ENCODE peak calls at places on chromosomes 13 and 19, in four cellular contexts. S is H1, V is HepG2, Q is GM12878. F is an unnamed sample.

GRCh38 chr13:21297452-21297851 is 121.0 kb downstream of the MRPL57 start:
- DNase-seq in V (no peak), Q (no peak), S (no peak), F (no peak)

GRCh38 chr13:101858869-101859268 is 406.4 kb downstream of the ITGBL1 start:
- DNase-seq in S (no peak), Q (no peak), V (no peak), F (no peak)

GRCh38 chr13:103101902-103102301 is 35.7 kb upstream of the SLC10A2 start:
- DNase-seq in V (no peak), S (no peak), Q (no peak), F (no peak)

GRCh38 chr19:58468216-58468839 is 1.4 kb downstream of the ZNF324 start:
- DNase-seq in S (no peak), V (no peak), Q (no peak), F (no peak)

GRCh38 chr13:78409172-78409571 is 194.2 kb downstream of the POU4F1 start:
- DNase-seq in S (no peak), Q (peak; percentile 24), V (no peak), F (no peak)

GRCh38 chr19:31231181-31231580 is 118.1 kb downstream of the TSHZ3 start:
- DNase-seq in V (no peak), S (no peak), Q (no peak), F (no peak)

GRCh38 chr19:54299126-54299498 is 13.9 kb downstream of the LILRA5 start:
- DNase-seq in V (no peak), S (no peak), Q (no peak), F (no peak)

GRCh38 chr19:52535831-52536800 is 8.6 kb downstream of the ZNF808 start:
- DNase-seq in Q (peak; percentile 67), S (peak; percentile 41), V (no peak), F (peak; percentile 71)

GRCh38 chr19:1503925-1504430 is 8.8 kb downstream of the ADAMTSL5 start:
- DNase-seq in V (no peak), S (no peak), Q (no peak), F (no peak)

GRCh38 chr13:110680852-110681251 is 25.1 kb downstream of the CARS2 start:
- DNase-seq in S (no peak), Q (no peak), V (peak; percentile 41), F (peak; percentile 27)

DNA sequence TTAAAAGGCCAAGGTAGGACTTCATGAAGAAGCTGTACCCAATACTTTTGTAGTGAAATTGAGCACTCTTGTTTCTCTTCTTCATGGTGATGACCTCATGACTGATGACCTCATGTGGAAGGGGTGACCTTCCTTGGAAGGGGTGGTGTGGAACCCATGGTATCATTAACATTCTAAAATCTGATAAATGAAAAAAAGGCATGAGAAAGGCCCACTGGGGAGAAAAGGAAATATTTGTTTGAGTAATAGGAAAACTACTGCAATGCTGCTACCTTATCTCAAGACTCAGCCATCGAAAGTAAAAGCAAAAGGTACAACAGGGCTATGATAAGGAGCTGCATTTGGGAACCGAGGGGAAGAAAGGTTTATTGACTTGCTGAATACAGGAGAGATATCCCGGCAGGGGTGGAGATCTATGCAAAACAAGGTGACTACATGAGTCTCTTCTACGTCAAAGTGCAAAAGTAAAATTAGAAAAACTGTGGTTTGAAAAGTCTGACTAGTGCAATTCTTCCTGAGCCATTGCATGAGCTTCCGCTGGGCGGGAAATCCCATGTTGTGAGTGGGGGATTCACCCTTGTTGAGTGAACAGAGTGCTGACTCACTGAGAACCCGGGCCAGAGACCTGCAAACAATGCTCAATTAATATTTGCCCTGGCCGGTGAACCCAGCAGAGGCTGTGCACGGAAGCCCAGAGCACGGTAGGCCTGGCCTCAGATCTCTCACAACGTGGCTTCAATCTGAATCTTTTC is 138.9 kb upstream of the RFC3 start:
- DNase-seq in Q (peak; percentile 98), S (no peak), V (peak; percentile 97), F (no peak)
- H3K4me3 ChIP-seq in Q (peak overlapping the region; percentile 77), S (no peak overlapping the region), V (peak overlapping the region; percentile 62), F (no peak overlapping the region)

GRCh38 chr19:5492813-5493409 is 37.7 kb downstream of the ZNRF4 start:
- DNase-seq in Q (no peak), S (no peak), V (no peak), F (no peak)

GRCh38 chr19:5489511-5489910 is 34.3 kb downstream of the ZNRF4 start:
- DNase-seq in V (no peak), Q (no peak), S (no peak), F (no peak)

GRCh38 chr19:5491565-5491964 is 36.3 kb downstream of the ZNRF4 start:
- DNase-seq in S (no peak), V (no peak), Q (no peak), F (no peak)

GRCh38 chr19:5494780-5495179 is 39.6 kb downstream of the ZNRF4 start:
- DNase-seq in Q (no peak), S (no peak), V (no peak), F (no peak)

GRCh38 chr19:5492281-5492812 is 37.1 kb downstream of the ZNRF4 start:
- DNase-seq in V (no peak), S (no peak), Q (no peak), F (no peak)
- TF ChIP-seq SUZ12 in V (no peak), S (no peak), Q (no peak), F (no peak)

DNA sequence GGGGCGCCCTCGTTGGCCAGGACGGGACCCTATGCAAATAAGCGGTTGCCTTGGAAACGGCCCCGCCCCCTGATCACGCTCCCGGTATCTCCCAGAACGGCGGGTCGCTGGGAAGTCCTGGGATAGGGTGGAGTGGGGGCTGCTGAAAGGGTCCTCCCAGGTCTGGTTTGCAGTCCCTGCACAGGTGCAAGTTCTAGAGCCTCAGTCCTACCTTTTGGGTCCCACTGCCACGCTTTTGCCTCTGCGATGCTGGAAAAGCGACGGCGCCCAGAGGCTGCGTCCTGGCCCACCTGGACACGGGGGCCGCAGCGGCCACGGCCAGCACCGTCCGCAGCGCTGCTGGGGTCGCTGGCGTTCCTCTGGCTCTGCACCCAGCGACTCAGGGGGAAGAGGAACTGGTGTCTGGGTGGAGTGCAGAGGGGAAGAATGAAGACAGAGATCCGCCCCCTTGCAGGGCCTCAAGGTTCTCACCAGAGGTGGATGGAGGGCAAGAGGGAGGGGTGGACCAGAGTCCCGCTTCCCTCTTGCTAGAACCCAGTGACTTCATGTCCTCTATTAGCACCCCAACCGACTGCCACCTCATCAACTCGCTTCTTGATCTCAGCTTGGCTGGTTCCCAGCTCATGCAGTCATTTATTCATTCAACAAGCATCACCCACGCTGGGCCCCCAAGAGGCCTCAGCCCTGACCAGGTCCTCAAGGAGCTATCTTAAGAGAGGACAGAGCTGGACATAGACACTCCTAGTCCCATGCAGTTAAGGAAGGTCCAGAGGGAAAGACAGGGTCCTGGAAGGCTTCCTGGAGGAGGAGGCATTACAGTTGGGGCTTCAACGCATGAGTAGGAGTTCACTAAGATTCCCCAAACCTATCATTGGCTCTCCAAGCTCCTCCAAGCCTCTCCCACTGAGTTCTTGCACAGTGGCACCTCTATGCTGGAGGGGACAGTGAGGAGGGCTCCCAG is at the start of gene LRRC25:
- DNase-seq in V (no peak), Q (no peak), S (no peak), F (peak; percentile 23)
- H3K4me3 ChIP-seq in V (peak within 1 kb of the TSS; percentile 60), Q (peak within 1 kb of the TSS; percentile 79), S (peak within 1 kb of the TSS; percentile 16), F (no peak within 1 kb of the TSS)

DNA sequence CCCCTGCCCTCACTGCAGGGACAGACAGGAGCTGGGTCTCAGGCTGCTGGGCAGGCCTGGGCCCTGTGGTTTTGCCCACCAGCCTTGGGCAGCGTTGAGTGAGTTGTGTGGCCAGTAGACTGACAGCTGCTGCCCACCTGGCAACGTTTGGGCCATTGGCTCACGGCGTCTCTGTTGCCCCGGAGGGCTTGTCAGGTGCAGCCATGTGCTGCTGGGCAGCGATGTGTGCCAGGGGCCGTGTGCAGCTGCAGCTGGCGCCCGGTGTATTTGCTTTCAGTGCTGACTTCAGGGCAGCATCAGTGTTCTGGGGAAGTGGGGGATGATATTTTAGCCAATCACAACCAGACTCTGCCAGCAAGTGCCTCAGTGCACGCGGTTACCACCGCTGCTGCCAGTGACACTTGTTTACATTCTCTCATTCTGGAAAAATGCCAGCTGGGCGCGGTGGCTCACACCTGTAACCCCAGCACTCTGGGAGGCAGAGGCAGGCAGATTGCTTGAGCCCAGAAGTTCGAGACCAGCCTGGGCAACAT is 10.6 kb downstream of the FZR1 start:
- DNase-seq in Q (peak; percentile 17), S (no peak), V (no peak), F (no peak)
- TF ChIP-seq SUZ12 in Q (no peak), S (no peak), V (no peak), F (no peak)

GRCh38 chr19:56405062-56405461 is 930 bp downstream of the ZNF583 start:
- DNase-seq in V (no peak), S (no peak), Q (no peak), F (no peak)
- H3K4me3 ChIP-seq in V (peak overlapping the region; percentile 84), S (no peak overlapping the region), Q (peak overlapping the region; percentile 95), F (peak overlapping the region; percentile 84)

DNA sequence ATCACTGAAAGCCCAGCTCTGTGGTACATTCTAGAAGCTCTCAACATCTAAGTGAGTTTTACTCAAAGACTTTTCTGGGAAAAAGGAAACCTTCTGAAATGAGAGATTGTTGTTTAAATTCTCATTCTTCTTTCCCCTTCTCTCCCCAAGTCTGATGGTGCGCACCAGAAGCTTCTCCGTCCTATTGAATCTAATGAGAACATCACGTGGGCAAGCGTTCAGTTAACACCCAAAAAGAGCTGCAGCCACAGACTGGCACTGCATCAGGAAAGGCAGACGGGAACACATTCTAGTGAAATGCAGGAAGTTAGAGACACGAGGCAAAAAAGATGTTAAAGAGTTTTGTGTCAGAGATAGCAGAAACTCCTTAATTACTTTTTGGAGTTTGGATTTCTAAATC is 58.1 kb downstream of the GJA3 start:
- DNase-seq in S (no peak), V (no peak), Q (no peak), F (no peak)
- TF ChIP-seq SUZ12 in S (no peak), V (no peak), Q (no peak), F (no peak)

DNA sequence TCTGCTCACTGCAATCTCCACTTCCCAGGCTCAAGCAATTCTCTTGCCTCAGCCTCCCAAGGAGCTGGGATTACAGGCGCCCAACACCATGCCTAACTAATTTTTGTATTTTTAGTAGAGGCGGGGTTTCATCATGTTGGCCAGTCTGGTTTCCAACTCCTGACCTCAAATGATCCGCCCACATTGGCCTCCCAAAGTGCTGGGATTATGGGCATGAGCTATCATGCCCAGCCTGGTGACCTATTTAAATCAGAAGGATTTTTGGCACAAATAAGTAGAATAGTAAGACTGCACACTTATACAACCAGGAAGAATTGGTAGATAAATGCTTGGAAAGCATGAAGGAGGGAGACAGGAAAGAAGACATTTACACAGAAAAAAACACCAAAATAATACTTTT is 53.4 kb upstream of the AKAP11 start:
- DNase-seq in S (no peak), Q (no peak), V (no peak), F (no peak)
- H3K4me3 ChIP-seq in S (no peak overlapping the region), Q (no peak overlapping the region), V (no peak overlapping the region), F (no peak overlapping the region)

DNA sequence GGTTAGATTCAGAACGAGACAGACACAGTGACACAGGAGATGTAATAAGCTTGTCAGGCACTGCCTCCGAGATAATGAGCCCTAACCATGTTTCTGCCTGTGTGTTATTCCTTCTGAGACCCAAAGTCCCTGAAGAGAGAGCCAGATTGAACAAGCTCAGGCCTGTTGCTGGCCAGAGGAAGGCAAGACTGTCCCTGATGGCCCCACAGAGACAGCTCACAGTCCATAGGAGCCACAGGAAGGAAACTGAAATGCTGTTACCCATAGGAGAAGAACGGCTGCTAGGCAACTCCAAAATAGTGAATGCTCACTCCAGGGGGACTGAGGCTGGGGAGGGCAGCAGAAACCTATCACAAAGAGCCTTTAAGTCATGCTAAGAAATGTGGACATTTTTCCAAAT is 31.8 kb upstream of the RFXAP start:
- DNase-seq in S (no peak), Q (no peak), V (no peak), F (no peak)
- TF ChIP-seq SUZ12 in S (no peak), Q (no peak), V (no peak), F (no peak)

DNA sequence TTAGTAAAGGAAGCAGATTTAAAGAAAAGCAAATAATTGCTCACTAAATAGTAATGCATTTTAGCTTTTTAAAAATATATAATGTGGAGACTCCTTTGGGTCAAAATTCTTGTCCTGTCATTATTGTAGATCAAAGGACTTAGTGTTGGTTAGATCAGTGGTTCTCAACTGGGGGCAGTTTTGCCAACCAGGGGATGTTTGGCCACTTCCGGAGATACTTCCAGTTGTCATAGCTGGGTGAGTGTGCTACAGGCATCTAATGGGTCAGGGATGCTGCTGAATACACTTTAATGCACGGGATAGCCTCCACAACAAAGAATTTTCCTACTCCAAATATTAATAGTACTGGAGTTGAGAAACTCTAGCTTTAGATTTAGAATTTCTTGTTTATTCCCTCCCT is 126.8 kb downstream of the LMO7 start:
- DNase-seq in Q (peak; percentile 24), S (no peak), V (peak; percentile 26), F (no peak)
- H3K4me3 ChIP-seq in Q (peak overlapping the region; percentile 37), S (no peak overlapping the region), V (peak overlapping the region; percentile 72), F (no peak overlapping the region)

F was measured in NT2/D1.